ENCODE peak calls at places on chromosomes 13 and 19, in five cellular contexts. P, E, F, D and T are unnamed samples.

GRCh38 chr19:45899253-45899652 is 3.2 kb downstream of the MYPOP start:
- DNase-seq in E (no peak), D (no peak), P (no peak), F (no peak), T (no peak)

GRCh38 chr19:43699506-43700367 is 16.1 kb upstream of the IRGC start:
- DNase-seq in D (peak; percentile 20), E (peak; percentile 21), F (no peak), P (no peak), T (no peak)

GRCh38 chr19:18223860-18224524 is 2.2 kb downstream of the PDE4C start:
- DNase-seq in F (no peak), P (no peak), E (no peak), D (no peak), T (no peak)

GRCh38 chr13:113736258-113736731 is 22.7 kb upstream of the TMEM255B start:
- DNase-seq in D (no peak), F (no peak), P (no peak), E (no peak), T (no peak)

GRCh38 chr13:81396172-81396571 is 1055.2 kb upstream of the SPRY2 start:
- DNase-seq in E (no peak), F (no peak), D (no peak), P (no peak), T (no peak)

GRCh38 chr13:35855531-35856019 is 275.6 kb downstream of the DCLK1 start:
- DNase-seq in D (no peak), E (peak; percentile 26), F (no peak), P (no peak), T (no peak)

GRCh38 chr13:31896427-31896826 is 135.1 kb upstream of the FRY start:
- DNase-seq in F (no peak), D (no peak), P (no peak), E (peak; percentile 96), T (no peak)

GRCh38 chr13:39385154-39385553 is 217.8 kb downstream of the LHFPL6 start:
- DNase-seq in E (no peak), P (no peak), F (no peak), D (no peak), T (no peak)

GRCh38 chr13:79943633-79944032 is 397.3 kb downstream of the SPRY2 start:
- DNase-seq in F (no peak), P (no peak), E (peak; percentile 14), D (no peak), T (no peak)

GRCh38 chr13:44084146-44084545 is 204.4 kb downstream of the LACC1 start:
- DNase-seq in F (no peak), D (no peak), E (no peak), P (no peak), T (no peak)

GRCh38 chr19:16441661-16442071 is 30.1 kb downstream of the EPS15L1 start:
- DNase-seq in P (no peak), D (no peak), E (no peak), F (no peak), T (no peak)

GRCh38 chr13:51601601-51602348 is 17.5 kb downstream of the WDFY2 start:
- DNase-seq in E (no peak), D (no peak), P (no peak), F (no peak), T (no peak)

GRCh38 chr13:93244918-93245280 is 18.3 kb downstream of the GPC6 start:
- DNase-seq in D (peak; percentile 79), F (no peak), E (peak; percentile 58), P (no peak), T (no peak)

GRCh38 chr13:112062619-112063308 is 4.2 kb upstream of the SOX1 start:
- DNase-seq in D (no peak), F (no peak), P (no peak), E (no peak), T (no peak)

GRCh38 chr19:8304841-8305621 is 3.1 kb downstream of the CD320 start:
- DNase-seq in P (no peak), E (no peak), D (no peak), F (no peak), T (no peak)

GRCh38 chr19:28037186-28037585 is 1175.8 kb downstream of the UQCRFS1 start:
- DNase-seq in P (no peak), D (no peak), F (no peak), E (no peak), T (no peak)